ENCODE peak calls at places on chromosome 14, in nine cellular contexts. One of them, this sample, is unnamed.
A peak's percentile ranks its signal among the peaks of the same experiment; 100 is the strongest.

GRCh38 chr14:94011795-94012194 is 14.3 kb upstream of the OTUB2 start:
- DNase-seq in AG10803: peak; percentile 72
- DNase-seq in AG08395: peak; percentile 32
- DNase-seq in neural crest cell: no peak
- DNase-seq in body of pancreas: no peak
- DNase-seq in iris pigment epithelial cell: no peak
- DNase-seq in NCI-H1417: no peak
- DNase-seq in mammary epithelial cell: peak; percentile 21
- DNase-seq in lung: no peak
- DNase-seq in this sample: no peak

GRCh38 chr14:99391671-99392070 is 89.0 kb downstream of the SETD3 start:
- DNase-seq in NCI-H1417: no peak
- DNase-seq in AG10803: peak; percentile 72
- DNase-seq in iris pigment epithelial cell: peak; percentile 15
- DNase-seq in body of pancreas: no peak
- DNase-seq in mammary epithelial cell: no peak
- DNase-seq in AG08395: peak; percentile 71
- DNase-seq in neural crest cell: no peak
- DNase-seq in lung: peak; percentile 42
- DNase-seq in this sample: no peak

GRCh38 chr14:79596531-79596930 is 614.8 kb downstream of the DIO2 start:
- DNase-seq in mammary epithelial cell: no peak
- DNase-seq in neural crest cell: no peak
- DNase-seq in body of pancreas: no peak
- DNase-seq in lung: no peak
- DNase-seq in NCI-H1417: no peak
- DNase-seq in AG08395: no peak
- DNase-seq in AG10803: peak; percentile 69
- DNase-seq in iris pigment epithelial cell: peak; percentile 81
- DNase-seq in this sample: no peak

GRCh38 chr14:51211149-51211548 is 28.9 kb upstream of the TMX1 start:
- DNase-seq in lung: no peak
- DNase-seq in NCI-H1417: no peak
- DNase-seq in body of pancreas: peak; percentile 74
- DNase-seq in neural crest cell: no peak
- DNase-seq in mammary epithelial cell: no peak
- DNase-seq in AG10803: no peak
- DNase-seq in AG08395: no peak
- DNase-seq in iris pigment epithelial cell: peak; percentile 73
- DNase-seq in this sample: no peak

GRCh38 chr14:64303471-64303917 is 9.3 kb upstream of the ESR2 start:
- DNase-seq in lung: no peak
- DNase-seq in AG10803: peak; percentile 60
- DNase-seq in NCI-H1417: peak; percentile 10
- DNase-seq in AG08395: peak; percentile 70
- DNase-seq in iris pigment epithelial cell: peak; percentile 61
- DNase-seq in neural crest cell: no peak
- DNase-seq in mammary epithelial cell: peak; percentile 65
- DNase-seq in body of pancreas: no peak
- DNase-seq in this sample: no peak

GRCh38 chr14:52711666-52712065 is 4.7 kb downstream of the PSMC6 start:
- DNase-seq in body of pancreas: no peak
- DNase-seq in iris pigment epithelial cell: peak; percentile 57
- DNase-seq in lung: no peak
- DNase-seq in AG10803: no peak
- DNase-seq in mammary epithelial cell: no peak
- DNase-seq in neural crest cell: no peak
- DNase-seq in AG08395: no peak
- DNase-seq in NCI-H1417: no peak
- DNase-seq in this sample: no peak

GRCh38 chr14:73815849-73816816 is 35.5 kb upstream of the PTGR2 start:
- DNase-seq in body of pancreas: no peak
- DNase-seq in lung: no peak
- DNase-seq in AG10803: no peak
- DNase-seq in neural crest cell: no peak
- DNase-seq in mammary epithelial cell: no peak
- DNase-seq in NCI-H1417: no peak
- DNase-seq in iris pigment epithelial cell: no peak
- DNase-seq in AG08395: no peak
- DNase-seq in this sample: no peak

GRCh38 chr14:96582641-96582980 is 80.4 kb downstream of the PAPOLA start:
- DNase-seq in lung: no peak
- DNase-seq in body of pancreas: no peak
- DNase-seq in mammary epithelial cell: no peak
- DNase-seq in AG08395: no peak
- DNase-seq in NCI-H1417: no peak
- DNase-seq in neural crest cell: no peak
- DNase-seq in iris pigment epithelial cell: no peak
- DNase-seq in AG10803: no peak
- DNase-seq in this sample: no peak

GRCh38 chr14:81450100-81450531 is 50.0 kb upstream of the STON2 start:
- DNase-seq in mammary epithelial cell: no peak
- DNase-seq in neural crest cell: no peak
- DNase-seq in AG08395: no peak
- DNase-seq in iris pigment epithelial cell: no peak
- DNase-seq in AG10803: peak; percentile 18
- DNase-seq in body of pancreas: no peak
- DNase-seq in lung: no peak
- DNase-seq in NCI-H1417: peak; percentile 60
- DNase-seq in this sample: no peak

GRCh38 chr14:95453713-95453980 is 62.8 kb downstream of the SYNE3 start:
- DNase-seq in AG10803: no peak
- DNase-seq in body of pancreas: no peak
- DNase-seq in mammary epithelial cell: no peak
- DNase-seq in NCI-H1417: no peak
- DNase-seq in AG08395: no peak
- DNase-seq in neural crest cell: no peak
- DNase-seq in iris pigment epithelial cell: no peak
- DNase-seq in lung: no peak
- DNase-seq in this sample: no peak

GRCh38 chr14:99812096-99812750 is 19.0 kb downstream of the EML1 start:
- DNase-seq in NCI-H1417: no peak
- DNase-seq in neural crest cell: no peak
- DNase-seq in iris pigment epithelial cell: no peak
- DNase-seq in mammary epithelial cell: no peak
- DNase-seq in body of pancreas: no peak
- DNase-seq in AG10803: no peak
- DNase-seq in lung: no peak
- DNase-seq in AG08395: no peak
- DNase-seq in this sample: no peak

GRCh38 chr14:72617391-72618011 is 276.4 kb downstream of the DPF3 start:
- DNase-seq in iris pigment epithelial cell: peak; percentile 52
- DNase-seq in AG10803: no peak
- DNase-seq in body of pancreas: no peak
- DNase-seq in lung: no peak
- DNase-seq in NCI-H1417: no peak
- DNase-seq in AG08395: no peak
- DNase-seq in mammary epithelial cell: peak; percentile 32
- DNase-seq in neural crest cell: no peak
- DNase-seq in this sample: no peak

This sample was measured in posterior cingulate gyrus.